ENCODE peak calls at places on chromosomes 3 and 15, in nine cellular contexts. K, M, W, J, N, B, R, F and Q are unnamed samples.

GRCh38 chr3:113501597-113501996 is 13.4 kb downstream of the SPICE1 start:
- DNase-seq in K (no peak), M (no peak), W (no peak), J (no peak), N (no peak), B (no peak), R (no peak), F (no peak), Q (no peak)

GRCh38 chr3:125062904-125063618 is 7.3 kb upstream of the HEG1 start:
- DNase-seq in K (no peak), M (no peak), W (no peak), J (peak; percentile 65), N (peak; percentile 59), B (no peak), R (peak; percentile 74), F (peak; percentile 57), Q (no peak)

GRCh38 chr3:62373215-62373614 is at the start of gene FEZF2:
- DNase-seq in K (peak; percentile 65), M (no peak), W (no peak), J (no peak), N (no peak), B (no peak), R (no peak), F (no peak), Q (no peak)

GRCh38 chr15:99137111-99137546 is 32.2 kb downstream of the SYNM start:
- DNase-seq in K (peak; percentile 37), M (no peak), W (no peak), J (peak; percentile 79), N (no peak), B (no peak), R (no peak), F (no peak), Q (no peak)

GRCh38 chr3:157073810-157074209 is 86.1 kb downstream of the CCNL1 start:
- DNase-seq in K (no peak), M (peak; percentile 62), W (no peak), J (no peak), N (no peak), B (no peak), R (no peak), F (no peak), Q (no peak)

GRCh38 chr3:52978109-52978754 is 67.6 kb downstream of the SFMBT1 start:
- DNase-seq in K (no peak), M (no peak), W (no peak), J (no peak), N (no peak), B (no peak), R (no peak), F (no peak), Q (no peak)

GRCh38 chr15:77097921-77098320 is 27.0 kb upstream of the TSPAN3 start:
- DNase-seq in K (no peak), M (no peak), W (no peak), J (no peak), N (no peak), B (no peak), R (no peak), F (no peak), Q (no peak)

GRCh38 chr3:55818485-55818884 is 331.4 kb upstream of the WNT5A start:
- DNase-seq in K (no peak), M (no peak), W (no peak), J (no peak), N (no peak), B (peak; percentile 10), R (no peak), F (peak; percentile 18), Q (no peak)

GRCh38 chr15:100713163-100713867 is 110.9 kb downstream of the ASB7 start:
- DNase-seq in K (peak; percentile 41), M (no peak), W (peak; percentile 15), J (peak; percentile 92), N (peak; percentile 88), B (no peak), R (no peak), F (no peak), Q (no peak)

GRCh38 chr3:188124184-188124583 is 29.8 kb upstream of the LPP start:
- DNase-seq in K (no peak), M (no peak), W (no peak), J (no peak), N (no peak), B (no peak), R (no peak), F (no peak), Q (no peak)

GRCh38 chr15:65337436-65338070 is 33.1 kb downstream of the RNU5B-1 start:
- DNase-seq in K (no peak), M (no peak), W (no peak), J (no peak), N (no peak), B (no peak), R (no peak), F (no peak), Q (no peak)

GRCh38 chr3:77898621-77899020 is 858.7 kb downstream of the ROBO2 start:
- DNase-seq in K (no peak), M (no peak), W (no peak), J (no peak), N (no peak), B (no peak), R (no peak), F (no peak), Q (no peak)

GRCh38 chr3:42387802-42388651 is 22.4 kb downstream of the LYZL4 start:
- DNase-seq in K (no peak), M (no peak), W (no peak), J (no peak), N (no peak), B (peak; percentile 45), R (no peak), F (no peak), Q (no peak)

DNA sequence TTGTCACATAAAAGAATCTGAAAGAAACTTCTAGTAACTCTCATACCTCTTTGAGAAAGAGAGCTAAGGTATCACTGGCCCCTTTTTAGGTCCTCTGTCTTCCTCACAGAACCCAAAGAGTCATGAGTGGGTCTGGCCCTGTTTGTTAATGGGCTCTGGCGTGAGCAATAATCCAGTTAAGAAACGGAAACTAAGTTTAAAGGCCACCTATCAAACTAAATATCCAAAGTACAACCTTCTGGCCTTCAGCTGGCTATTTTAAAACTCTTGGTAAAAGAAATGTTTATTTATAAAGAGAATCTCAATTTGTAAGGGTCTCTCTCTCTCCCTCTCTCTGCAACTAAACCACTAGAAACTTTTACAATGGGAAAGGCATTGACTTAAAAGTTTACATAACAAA is 71.0 kb upstream of the STRIT1 start:
- DNase-seq in K (no peak), M (no peak), W (no peak), J (no peak), N (no peak), B (no peak), R (no peak), F (no peak), Q (no peak)
- H3K27ac ChIP-seq in K (no peak overlapping the region), M (no peak overlapping the region), W (no peak overlapping the region), J (no peak overlapping the region), N (no peak overlapping the region), B (no peak overlapping the region), R (no peak overlapping the region), F (no peak overlapping the region), Q (no peak overlapping the region)

DNA sequence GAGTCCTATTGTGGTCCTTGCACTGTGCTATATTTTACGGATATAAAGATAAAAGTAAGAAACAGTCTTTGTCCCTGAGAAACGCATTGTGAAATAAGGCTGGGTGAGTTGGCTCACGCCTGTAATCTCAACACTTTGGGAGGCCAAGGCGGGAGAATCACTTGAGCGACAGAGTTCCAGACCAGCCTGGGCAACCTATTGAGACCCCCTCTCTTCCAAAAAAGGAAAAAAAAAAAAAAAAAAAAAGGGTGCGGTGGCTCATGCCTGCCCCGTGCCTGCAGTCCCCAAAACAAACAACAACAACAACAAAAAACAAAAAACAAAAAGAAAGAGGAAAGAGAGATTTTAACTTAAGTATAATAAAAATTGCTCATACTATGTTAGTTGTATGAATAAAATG is 555 bp upstream of the FNDC3B start:
- DNase-seq in K (peak; percentile 47), M (no peak), W (peak; percentile 41), J (no peak), N (peak; percentile 38), B (no peak), R (no peak), F (no peak), Q (no peak)
- TF ChIP-seq CTCF in K (no peak), M (no peak), W (no peak), J (no peak), N (no peak), B (no peak), R (no peak), F (no peak), Q (no peak)

GRCh38 chr15:90529369-90530249 is at the start of gene CRTC3:
- DNase-seq in K (peak; percentile 46), M (no peak), W (peak; percentile 41), J (peak; percentile 20), N (peak; percentile 80), B (peak; percentile 70), R (peak; percentile 84), F (peak; percentile 70), Q (peak; percentile 73)

GRCh38 chr15:90529008-90529368 is 735 bp upstream of the CRTC3 start:
- DNase-seq in K (no peak), M (no peak), W (no peak), J (no peak), N (no peak), B (no peak), R (no peak), F (no peak), Q (no peak)

GRCh38 chr15:90535254-90535653 is 5.5 kb downstream of the CRTC3 start:
- DNase-seq in K (no peak), M (no peak), W (no peak), J (no peak), N (no peak), B (no peak), R (no peak), F (no peak), Q (no peak)

GRCh38 chr15:90530250-90531051 is 728 bp downstream of the CRTC3 start:
- DNase-seq in K (peak; percentile 49), M (no peak), W (peak; percentile 38), J (peak; percentile 47), N (peak; percentile 68), B (peak; percentile 39), R (peak; percentile 81), F (peak; percentile 50), Q (peak; percentile 72)

DNA sequence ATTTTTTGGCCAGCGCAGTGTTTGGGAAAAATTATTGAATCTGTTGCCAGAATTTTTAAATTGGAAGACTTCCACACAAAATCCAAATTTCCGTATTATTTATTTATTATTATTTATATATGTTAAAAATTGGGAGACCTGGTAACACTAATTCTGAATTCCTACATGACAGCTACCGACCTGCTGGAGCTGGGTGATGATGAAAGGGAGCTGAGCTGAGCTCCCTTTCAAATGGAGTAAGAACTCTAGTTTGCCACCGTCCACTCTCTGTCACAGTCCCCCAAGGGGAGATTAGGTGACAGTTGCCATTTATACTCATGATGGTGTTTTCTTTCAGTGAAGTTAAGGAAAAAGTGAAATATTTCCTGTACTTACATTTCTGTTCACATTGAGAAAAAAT is 1.4 kb downstream of the CRTC3 start:
- DNase-seq in K (no peak), M (no peak), W (no peak), J (no peak), N (no peak), B (no peak), R (no peak), F (no peak), Q (no peak)
- H3K4me1 ChIP-seq in K (no peaks in the 10 kb centered on the region), M (peaks cover 61% of the 10 kb centered on the region), W (peaks cover 12% of the 10 kb centered on the region), J (no peaks in the 10 kb centered on the region), N (peaks cover 17% of the 10 kb centered on the region), B (peaks cover 6% of the 10 kb centered on the region), R (peaks cover 31% of the 10 kb centered on the region), F (peaks cover 15% of the 10 kb centered on the region), Q (peaks cover 28% of the 10 kb centered on the region)

DNA sequence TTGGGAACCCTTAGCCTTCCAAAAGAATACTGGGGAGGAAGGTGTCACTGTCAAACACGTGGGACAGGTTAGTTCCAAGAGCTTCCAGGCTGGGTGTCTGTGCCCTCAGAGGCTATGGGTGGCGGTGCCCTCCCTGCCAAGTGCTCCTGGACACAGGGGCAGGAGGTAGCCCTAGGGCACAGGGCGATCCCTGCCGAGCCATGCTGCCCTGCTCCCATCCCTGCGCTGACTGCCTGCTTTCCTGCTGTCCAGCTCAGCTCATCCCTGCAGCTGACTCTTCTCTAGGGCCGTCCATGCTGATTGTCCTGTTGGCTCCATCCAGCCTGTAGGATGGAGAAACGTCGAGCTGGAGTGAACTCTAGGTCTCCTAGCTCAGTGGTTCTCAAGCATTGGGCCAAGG is 3.6 kb downstream of the PDIA5 start:
- DNase-seq in K (peak; percentile 28), M (no peak), W (no peak), J (no peak), N (no peak), B (no peak), R (no peak), F (no peak), Q (no peak)
- H3K27ac ChIP-seq in K (no peak overlapping the region), M (peak overlapping the region; percentile 15), W (no peak overlapping the region), J (no peak overlapping the region), N (no peak overlapping the region), B (no peak overlapping the region), R (no peak overlapping the region), F (no peak overlapping the region), Q (no peak overlapping the region)